ENCODE peak calls at places on chromosomes 6 and 20, in four cellular contexts. One of them, this sample, is unnamed.

GRCh38 chr6:111242452-111242851 is 155.1 kb downstream of the SLC16A10 start:
- DNase-seq in endothelial cell of umbilical vein: no peak
- DNase-seq in A549: no peak
- DNase-seq in GM12878: no peak
- DNase-seq in this sample: no peak

GRCh38 chr6:82608365-82608764 is 244.7 kb downstream of the TPBG start:
- DNase-seq in endothelial cell of umbilical vein: no peak
- DNase-seq in A549: no peak
- DNase-seq in GM12878: no peak
- DNase-seq in this sample: no peak

GRCh38 chr20:19348582-19348981 is 136.1 kb downstream of the SLC24A3 start:
- DNase-seq in endothelial cell of umbilical vein: no peak
- DNase-seq in A549: no peak
- DNase-seq in GM12878: no peak
- DNase-seq in this sample: no peak

GRCh38 chr6:157216570-157216969 is 106.7 kb downstream of the TMEM242 start:
- DNase-seq in endothelial cell of umbilical vein: no peak
- DNase-seq in A549: no peak
- DNase-seq in GM12878: no peak
- DNase-seq in this sample: no peak

GRCh38 chr6:146670161-146670560 is 71.4 kb downstream of the ADGB start:
- DNase-seq in endothelial cell of umbilical vein: no peak
- DNase-seq in A549: no peak
- DNase-seq in GM12878: no peak
- DNase-seq in this sample: no peak

GRCh38 chr6:148044261-148044731 is 298.3 kb upstream of the SASH1 start:
- DNase-seq in endothelial cell of umbilical vein: no peak
- DNase-seq in A549: no peak
- DNase-seq in GM12878: no peak
- DNase-seq in this sample: no peak

GRCh38 chr6:3231213-3232016 is 4.0 kb upstream of the TUBB2B start:
- DNase-seq in endothelial cell of umbilical vein: peak
- DNase-seq in A549: peak
- DNase-seq in GM12878: no peak
- DNase-seq in this sample: no peak

GRCh38 chr6:121971886-121972285 is 427.6 kb upstream of the HSF2 start:
- DNase-seq in endothelial cell of umbilical vein: no peak
- DNase-seq in A549: no peak
- DNase-seq in GM12878: no peak
- DNase-seq in this sample: no peak

GRCh38 chr20:19737025-19737424 is 21.0 kb upstream of the RIN2 start:
- DNase-seq in endothelial cell of umbilical vein: no peak
- DNase-seq in A549: peak
- DNase-seq in GM12878: peak
- DNase-seq in this sample: peak

GRCh38 chr20:37376324-37376723 is 30.4 kb downstream of the SRC start:
- DNase-seq in endothelial cell of umbilical vein: no peak
- DNase-seq in A549: no peak
- DNase-seq in GM12878: no peak
- DNase-seq in this sample: no peak

GRCh38 chr20:31987744-31988143 is 19.8 kb downstream of the XKR7 start:
- DNase-seq in endothelial cell of umbilical vein: no peak
- DNase-seq in A549: peak
- DNase-seq in GM12878: no peak
- DNase-seq in this sample: no peak

GRCh38 chr6:130625825-130626500 is 201.2 kb upstream of the SMLR1 start:
- DNase-seq in endothelial cell of umbilical vein: peak
- DNase-seq in A549: no peak
- DNase-seq in GM12878: peak
- DNase-seq in this sample: no peak

GRCh38 chr6:13762648-13763441 is 51.2 kb upstream of the RANBP9 start:
- DNase-seq in endothelial cell of umbilical vein: no peak
- DNase-seq in A549: no peak
- DNase-seq in GM12878: peak
- DNase-seq in this sample: peak

GRCh38 chr6:166770216-166771116 is 143.4 kb upstream of the RPS6KA2 start:
- DNase-seq in endothelial cell of umbilical vein: no peak
- DNase-seq in A549: no peak
- DNase-seq in GM12878: no peak
- DNase-seq in this sample: no peak

GRCh38 chr20:36833275-36834020 is 42.5 kb upstream of the TLDC2 start:
- DNase-seq in endothelial cell of umbilical vein: peak
- DNase-seq in A549: no peak
- DNase-seq in GM12878: no peak
- DNase-seq in this sample: no peak

GRCh38 chr6:52724406-52725121 is 38.7 kb downstream of the GSTA2 start:
- DNase-seq in endothelial cell of umbilical vein: peak
- DNase-seq in A549: peak
- DNase-seq in GM12878: peak
- DNase-seq in this sample: peak

GRCh38 chr6:62541502-62541901 is 255.5 kb upstream of the KHDRBS2 start:
- DNase-seq in endothelial cell of umbilical vein: no peak
- DNase-seq in A549: no peak
- DNase-seq in GM12878: no peak
- DNase-seq in this sample: no peak

GRCh38 chr6:132007474-132008190 is 56.5 kb upstream of the CCN2 start:
- DNase-seq in endothelial cell of umbilical vein: no peak
- DNase-seq in A549: no peak
- DNase-seq in GM12878: no peak
- DNase-seq in this sample: no peak

GRCh38 chr6:89727501-89727900 is 89.0 kb upstream of the LYRM2 start:
- DNase-seq in endothelial cell of umbilical vein: no peak
- DNase-seq in A549: no peak
- DNase-seq in GM12878: no peak
- DNase-seq in this sample: no peak

GRCh38 chr6:28927856-28928255 is 4.1 kb upstream of the TRIM27 start:
- DNase-seq in endothelial cell of umbilical vein: no peak
- DNase-seq in A549: no peak
- DNase-seq in GM12878: no peak
- DNase-seq in this sample: no peak

GRCh38 chr6:25006565-25007001 is 70.8 kb upstream of the RIPOR2 start:
- DNase-seq in endothelial cell of umbilical vein: peak
- DNase-seq in A549: no peak
- DNase-seq in GM12878: no peak
- DNase-seq in this sample: peak

GRCh38 chr6:33213166-33213988 is 5.1 kb downstream of the RING1 start:
- DNase-seq in endothelial cell of umbilical vein: no peak
- DNase-seq in A549: no peak
- DNase-seq in GM12878: no peak
- DNase-seq in this sample: peak

GRCh38 chr6:73394577-73395354 is at the start of gene DDX43:
- DNase-seq in endothelial cell of umbilical vein: peak
- DNase-seq in A549: no peak
- DNase-seq in GM12878: no peak
- DNase-seq in this sample: no peak

GRCh38 chr20:19926581-19926980 is 90.6 kb upstream of the NAA20 start:
- DNase-seq in endothelial cell of umbilical vein: no peak
- DNase-seq in A549: no peak
- DNase-seq in GM12878: no peak
- DNase-seq in this sample: no peak

GRCh38 chr6:32092760-32093497 is 16.2 kb downstream of the TNXB start:
- DNase-seq in endothelial cell of umbilical vein: no peak
- DNase-seq in A549: no peak
- DNase-seq in GM12878: no peak
- DNase-seq in this sample: no peak

GRCh38 chr6:32096394-32097258 is 12.5 kb downstream of the TNXB start:
- DNase-seq in endothelial cell of umbilical vein: no peak
- DNase-seq in A549: no peak
- DNase-seq in GM12878: no peak
- DNase-seq in this sample: no peak

GRCh38 chr6:32096087-32096393 is 13.1 kb downstream of the TNXB start:
- DNase-seq in endothelial cell of umbilical vein: no peak
- DNase-seq in A549: no peak
- DNase-seq in GM12878: no peak
- DNase-seq in this sample: no peak

DNA sequence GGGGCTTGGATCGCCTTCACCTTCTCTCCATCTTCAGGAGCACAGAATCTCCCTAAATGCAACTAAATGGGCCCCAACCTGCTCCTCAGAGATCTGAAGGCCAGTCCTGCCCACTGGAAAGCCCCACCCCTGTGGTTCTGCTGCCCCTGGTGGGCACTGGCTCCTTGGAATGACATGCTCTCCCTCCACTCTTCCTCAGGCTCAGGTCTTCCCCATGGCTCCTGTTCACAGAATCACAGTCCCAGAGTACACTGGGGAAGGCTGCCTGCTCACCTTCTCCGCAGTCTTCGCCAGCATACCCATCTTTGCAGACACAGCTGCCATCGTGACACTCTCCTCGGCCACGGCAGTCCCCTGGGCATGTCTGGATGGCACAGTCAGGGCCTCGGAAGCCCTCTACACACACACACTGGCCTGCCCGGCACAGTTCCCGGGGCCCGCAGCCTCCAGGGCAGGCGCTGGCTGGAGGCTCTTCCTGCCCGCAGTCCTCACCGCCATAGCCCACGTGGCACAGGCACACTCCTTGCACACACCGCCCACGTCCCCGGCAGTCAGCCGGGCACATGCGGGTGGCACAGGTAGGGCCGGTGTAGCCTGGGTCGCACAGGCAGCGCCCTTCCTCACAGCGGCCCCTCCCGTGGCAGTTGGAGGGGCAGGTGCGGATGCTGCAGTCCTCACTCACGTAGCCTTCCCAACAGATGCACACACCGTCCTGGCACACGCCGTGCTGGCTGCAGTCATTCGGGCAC is 13.6 kb downstream of the TNXB start:
- DNase-seq in endothelial cell of umbilical vein: no peak
- DNase-seq in A549: no peak
- DNase-seq in GM12878: no peak
- DNase-seq in this sample: no peak
- TF ChIP-seq MYC in endothelial cell of umbilical vein: no peak
- TF ChIP-seq MYC in A549: no peak
- TF ChIP-seq MYC in GM12878: no peak
- TF ChIP-seq MYC in this sample: no peak

GRCh38 chr6:50128420-50129005 is 78.8 kb upstream of the DEFB112 start:
- DNase-seq in endothelial cell of umbilical vein: peak
- DNase-seq in A549: no peak
- DNase-seq in GM12878: no peak
- DNase-seq in this sample: peak
- TF ChIP-seq CTCF in endothelial cell of umbilical vein: no peak
- TF ChIP-seq CTCF in A549: peak
- TF ChIP-seq CTCF in GM12878: peak
- TF ChIP-seq CTCF in this sample: no peak

GRCh38 chr6:20400476-20401402 is 940 bp upstream of the E2F3 start:
- DNase-seq in endothelial cell of umbilical vein: peak
- DNase-seq in A549: peak
- DNase-seq in GM12878: no peak
- DNase-seq in this sample: peak
- TF ChIP-seq MYC in endothelial cell of umbilical vein: no peak
- TF ChIP-seq MYC in A549: no peak
- TF ChIP-seq MYC in GM12878: no peak
- TF ChIP-seq MYC in this sample: peak

DNA sequence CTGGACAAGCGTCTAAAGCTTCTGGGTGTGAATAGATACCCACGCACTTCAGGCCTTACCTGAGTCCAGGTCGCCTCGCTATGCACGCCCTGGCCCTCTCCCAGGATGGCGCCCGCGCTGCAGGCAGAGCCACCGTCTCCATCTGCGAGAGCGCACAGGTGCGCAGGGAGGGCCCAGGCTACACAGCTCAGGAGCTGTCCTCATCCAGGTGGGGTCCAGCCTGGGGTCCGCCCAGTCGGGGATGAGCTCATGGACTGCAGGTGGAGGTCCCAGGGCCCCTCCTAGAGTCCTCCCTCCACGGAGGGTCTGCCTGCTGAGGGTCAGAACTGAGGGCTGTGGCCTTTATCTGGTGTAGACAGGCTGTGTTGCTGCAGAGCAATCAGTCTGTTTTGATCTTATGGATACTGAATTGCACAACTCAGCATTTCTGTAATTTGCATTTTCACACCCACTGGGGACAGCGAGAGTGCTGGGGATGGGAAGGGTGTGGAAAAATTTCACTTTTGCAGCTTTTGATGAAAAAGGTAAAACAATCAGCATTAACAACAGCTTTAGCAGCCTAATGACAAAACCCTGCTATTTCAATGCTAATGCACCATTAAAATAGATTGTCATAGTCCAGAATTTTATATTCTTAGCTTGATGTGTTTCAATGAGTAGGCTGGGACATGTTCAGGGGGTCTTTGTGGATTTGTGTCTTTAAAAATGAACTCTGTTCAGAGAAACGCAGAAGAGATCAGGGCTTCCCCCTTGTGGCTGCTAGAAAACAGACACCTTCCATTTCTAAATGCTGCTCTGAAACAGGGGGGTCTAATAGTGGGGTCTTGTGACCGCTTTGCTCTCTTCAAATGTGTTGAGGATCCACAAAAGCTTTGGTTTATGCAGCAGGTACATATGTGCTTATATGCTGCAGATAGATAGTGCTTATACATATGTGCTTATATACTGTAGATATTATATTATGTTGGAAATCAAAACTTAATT is 77.8 kb upstream of the PHACTR3 start:
- DNase-seq in endothelial cell of umbilical vein: no peak
- DNase-seq in A549: peak
- DNase-seq in GM12878: no peak
- DNase-seq in this sample: peak
- TF ChIP-seq CTCF in endothelial cell of umbilical vein: peak
- TF ChIP-seq CTCF in A549: no peak
- TF ChIP-seq CTCF in GM12878: no peak
- TF ChIP-seq CTCF in this sample: peak

DNA sequence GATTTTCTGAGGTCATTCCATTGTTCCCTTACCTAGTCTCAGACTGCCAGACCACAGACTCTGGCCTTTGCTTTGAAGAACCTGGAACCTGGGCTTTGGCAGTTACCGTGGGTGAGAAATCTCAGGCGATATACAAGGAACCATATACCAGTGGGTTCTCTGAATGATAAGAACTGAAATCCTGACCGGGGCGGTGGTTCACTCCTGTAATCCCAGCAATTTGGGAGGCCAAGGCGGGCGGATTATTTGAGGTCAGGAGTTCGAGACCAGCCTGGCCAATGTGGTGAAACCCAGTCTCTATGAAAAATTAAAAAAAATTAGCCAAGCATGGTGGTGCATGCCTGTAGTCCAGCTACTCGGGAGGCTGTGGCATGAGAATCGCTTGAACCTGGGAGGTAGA is 14.3 kb upstream of the SGK2 start:
- DNase-seq in endothelial cell of umbilical vein: no peak
- DNase-seq in A549: no peak
- DNase-seq in GM12878: no peak
- DNase-seq in this sample: no peak
- TF ChIP-seq MYC in endothelial cell of umbilical vein: no peak
- TF ChIP-seq MYC in A549: no peak
- TF ChIP-seq MYC in GM12878: no peak
- TF ChIP-seq MYC in this sample: no peak

GRCh38 chr6:134064461-134064860 is 12.0 kb upstream of the SLC2A12 start:
- DNase-seq in endothelial cell of umbilical vein: no peak
- DNase-seq in A549: no peak
- DNase-seq in GM12878: no peak
- DNase-seq in this sample: no peak
- TF ChIP-seq CTCF in endothelial cell of umbilical vein: no peak
- TF ChIP-seq CTCF in A549: no peak
- TF ChIP-seq CTCF in GM12878: no peak
- TF ChIP-seq CTCF in this sample: no peak

This sample was measured in NB4.